ENCODE peak calls at places on chromosomes 16 and 17, in four cellular contexts. I is CD4-positive, alpha-beta memory T cell; M is EL; U is WTC11. O is an unnamed sample.

GRCh38 chr17:53492532-53492931 is 330.2 kb upstream of the KIF2B start:
- DNase-seq in I (no peak), M (no peak), U (no peak), O (no peak)

GRCh38 chr16:57316390-57317017 is 32.0 kb upstream of the PLLP start:
- DNase-seq in I (no peak), M (peak; percentile 82), U (no peak), O (no peak)

GRCh38 chr17:80792373-80792781 is 199.3 kb upstream of the CHMP6 start:
- DNase-seq in I (no peak), M (peak; percentile 32), U (no peak), O (no peak)

GRCh38 chr17:17749921-17750320 is 68.7 kb downstream of the RAI1 start:
- DNase-seq in I (peak; percentile 43), M (peak; percentile 47), U (peak; percentile 86), O (peak; percentile 5)

GRCh38 chr16:14539631-14540030 is 90.4 kb downstream of the PARN start:
- DNase-seq in I (no peak), M (peak; percentile 14), U (no peak), O (no peak)

GRCh38 chr16:75566889-75567255 is 693 bp downstream of the GABARAPL2 start:
- DNase-seq in I (peak; percentile 26), M (peak; percentile 21), U (peak; percentile 33), O (no peak)

GRCh38 chr16:59432934-59433333 is 698.8 kb upstream of the GOT2 start:
- DNase-seq in I (no peak), M (no peak), U (no peak), O (no peak)

GRCh38 chr17:6574689-6575595 is 18.6 kb upstream of the PITPNM3 start:
- DNase-seq in I (no peak), M (peak; percentile 84), U (no peak), O (no peak)

GRCh38 chr17:50689956-50690886 is 17.5 kb downstream of the ANKRD40 start:
- DNase-seq in I (no peak), M (no peak), U (no peak), O (no peak)

GRCh38 chr16:66741131-66741900 is 10.1 kb downstream of the DYNC1LI2 start:
- DNase-seq in I (no peak), M (peak; percentile 95), U (no peak), O (no peak)

GRCh38 chr17:18966831-18967624 is 15.1 kb downstream of the SLC5A10 start:
- DNase-seq in I (no peak), M (no peak), U (peak; percentile 47), O (peak; percentile 43)